ENCODE peak calls at places on chromosome 9, in nine cellular contexts. One of them, this sample, is unnamed.

GRCh38 chr9:114119242-114120191 is 20.4 kb upstream of the KIF12 start:
- ATAC-seq in activated CD8-positive, alpha-beta T cell treated with anti-CD3 and anti-CD28 coated beads, Interleukin-2, amount 10 ng/mL, durations not matched to agents 7 days and 5 days: no peak
- ATAC-seq in activated naive CD8-positive, alpha-beta T cell treated with anti-CD3 and anti-CD28 coated beads, Interleukin-2, amount 10 ng/mL, durations not matched to agents 7 days and 5 days: no peak
- ATAC-seq in A549: no peak
- ATAC-seq in activated CD8-positive, alpha-beta memory T cell treated with anti-CD3 and anti-CD28 coated beads, Interleukin-2, amount 10 ng/mL, durations not matched to agents 7 days and 5 days: no peak
- ATAC-seq in effector memory CD8-positive, alpha-beta T cell: no peak
- ATAC-seq in stimulated activated memory B cell treated with anti-CD40 and anti-IgM and Interleukin-4, amounts not matched to agents 10 μg/mL and 1 μg/mL and 100 μg/mL, for 72 hours: no peak
- ATAC-seq in CD8-positive, alpha-beta T cell: no peak
- ATAC-seq in gastroesophageal sphincter: no peak
- ATAC-seq in this sample: no peak

GRCh38 chr9:22237497-22238363 is 208.9 kb upstream of the DMRTA1 start:
- ATAC-seq in effector memory CD8-positive, alpha-beta T cell: no peak
- ATAC-seq in stimulated activated memory B cell treated with anti-CD40 and anti-IgM and Interleukin-4, amounts not matched to agents 10 μg/mL and 1 μg/mL and 100 μg/mL, for 72 hours: no peak
- ATAC-seq in CD8-positive, alpha-beta T cell: no peak
- ATAC-seq in A549: peak; percentile 86
- ATAC-seq in gastroesophageal sphincter: peak; percentile 34
- ATAC-seq in activated CD8-positive, alpha-beta memory T cell treated with anti-CD3 and anti-CD28 coated beads, Interleukin-2, amount 10 ng/mL, durations not matched to agents 7 days and 5 days: no peak
- ATAC-seq in activated naive CD8-positive, alpha-beta T cell treated with anti-CD3 and anti-CD28 coated beads, Interleukin-2, amount 10 ng/mL, durations not matched to agents 7 days and 5 days: peak; percentile 24
- ATAC-seq in activated CD8-positive, alpha-beta T cell treated with anti-CD3 and anti-CD28 coated beads, Interleukin-2, amount 10 ng/mL, durations not matched to agents 7 days and 5 days: peak; percentile 28
- ATAC-seq in this sample: no peak

GRCh38 chr9:126591083-126591482 is 22.6 kb upstream of the LMX1B start:
- ATAC-seq in activated CD8-positive, alpha-beta memory T cell treated with anti-CD3 and anti-CD28 coated beads, Interleukin-2, amount 10 ng/mL, durations not matched to agents 7 days and 5 days: no peak
- ATAC-seq in activated naive CD8-positive, alpha-beta T cell treated with anti-CD3 and anti-CD28 coated beads, Interleukin-2, amount 10 ng/mL, durations not matched to agents 7 days and 5 days: no peak
- ATAC-seq in stimulated activated memory B cell treated with anti-CD40 and anti-IgM and Interleukin-4, amounts not matched to agents 10 μg/mL and 1 μg/mL and 100 μg/mL, for 72 hours: no peak
- ATAC-seq in CD8-positive, alpha-beta T cell: no peak
- ATAC-seq in effector memory CD8-positive, alpha-beta T cell: no peak
- ATAC-seq in activated CD8-positive, alpha-beta T cell treated with anti-CD3 and anti-CD28 coated beads, Interleukin-2, amount 10 ng/mL, durations not matched to agents 7 days and 5 days: no peak
- ATAC-seq in gastroesophageal sphincter: no peak
- ATAC-seq in A549: peak; percentile 86
- ATAC-seq in this sample: no peak

GRCh38 chr9:7234144-7234543 is 476.4 kb downstream of the KDM4C start:
- ATAC-seq in effector memory CD8-positive, alpha-beta T cell: no peak
- ATAC-seq in CD8-positive, alpha-beta T cell: no peak
- ATAC-seq in stimulated activated memory B cell treated with anti-CD40 and anti-IgM and Interleukin-4, amounts not matched to agents 10 μg/mL and 1 μg/mL and 100 μg/mL, for 72 hours: no peak
- ATAC-seq in activated naive CD8-positive, alpha-beta T cell treated with anti-CD3 and anti-CD28 coated beads, Interleukin-2, amount 10 ng/mL, durations not matched to agents 7 days and 5 days: no peak
- ATAC-seq in gastroesophageal sphincter: no peak
- ATAC-seq in activated CD8-positive, alpha-beta memory T cell treated with anti-CD3 and anti-CD28 coated beads, Interleukin-2, amount 10 ng/mL, durations not matched to agents 7 days and 5 days: peak; percentile 47
- ATAC-seq in A549: peak; percentile 91
- ATAC-seq in activated CD8-positive, alpha-beta T cell treated with anti-CD3 and anti-CD28 coated beads, Interleukin-2, amount 10 ng/mL, durations not matched to agents 7 days and 5 days: no peak
- ATAC-seq in this sample: peak; percentile 52

GRCh38 chr9:113570106-113570505 is 106.6 kb downstream of the RGS3 start:
- ATAC-seq in activated CD8-positive, alpha-beta T cell treated with anti-CD3 and anti-CD28 coated beads, Interleukin-2, amount 10 ng/mL, durations not matched to agents 7 days and 5 days: no peak
- ATAC-seq in activated CD8-positive, alpha-beta memory T cell treated with anti-CD3 and anti-CD28 coated beads, Interleukin-2, amount 10 ng/mL, durations not matched to agents 7 days and 5 days: no peak
- ATAC-seq in effector memory CD8-positive, alpha-beta T cell: no peak
- ATAC-seq in A549: no peak
- ATAC-seq in activated naive CD8-positive, alpha-beta T cell treated with anti-CD3 and anti-CD28 coated beads, Interleukin-2, amount 10 ng/mL, durations not matched to agents 7 days and 5 days: no peak
- ATAC-seq in gastroesophageal sphincter: no peak
- ATAC-seq in CD8-positive, alpha-beta T cell: no peak
- ATAC-seq in stimulated activated memory B cell treated with anti-CD40 and anti-IgM and Interleukin-4, amounts not matched to agents 10 μg/mL and 1 μg/mL and 100 μg/mL, for 72 hours: no peak
- ATAC-seq in this sample: no peak

GRCh38 chr9:97958812-97959511 is 21.0 kb upstream of the HEMGN start:
- ATAC-seq in activated CD8-positive, alpha-beta T cell treated with anti-CD3 and anti-CD28 coated beads, Interleukin-2, amount 10 ng/mL, durations not matched to agents 7 days and 5 days: no peak
- ATAC-seq in A549: no peak
- ATAC-seq in activated CD8-positive, alpha-beta memory T cell treated with anti-CD3 and anti-CD28 coated beads, Interleukin-2, amount 10 ng/mL, durations not matched to agents 7 days and 5 days: peak; percentile 47
- ATAC-seq in stimulated activated memory B cell treated with anti-CD40 and anti-IgM and Interleukin-4, amounts not matched to agents 10 μg/mL and 1 μg/mL and 100 μg/mL, for 72 hours: no peak
- ATAC-seq in activated naive CD8-positive, alpha-beta T cell treated with anti-CD3 and anti-CD28 coated beads, Interleukin-2, amount 10 ng/mL, durations not matched to agents 7 days and 5 days: no peak
- ATAC-seq in effector memory CD8-positive, alpha-beta T cell: no peak
- ATAC-seq in gastroesophageal sphincter: no peak
- ATAC-seq in CD8-positive, alpha-beta T cell: no peak
- ATAC-seq in this sample: no peak

GRCh38 chr9:69376651-69377050 is 51.6 kb downstream of the ENTREP1 start:
- ATAC-seq in activated CD8-positive, alpha-beta T cell treated with anti-CD3 and anti-CD28 coated beads, Interleukin-2, amount 10 ng/mL, durations not matched to agents 7 days and 5 days: no peak
- ATAC-seq in gastroesophageal sphincter: peak; percentile 83
- ATAC-seq in effector memory CD8-positive, alpha-beta T cell: no peak
- ATAC-seq in activated naive CD8-positive, alpha-beta T cell treated with anti-CD3 and anti-CD28 coated beads, Interleukin-2, amount 10 ng/mL, durations not matched to agents 7 days and 5 days: no peak
- ATAC-seq in A549: peak; percentile 45
- ATAC-seq in stimulated activated memory B cell treated with anti-CD40 and anti-IgM and Interleukin-4, amounts not matched to agents 10 μg/mL and 1 μg/mL and 100 μg/mL, for 72 hours: no peak
- ATAC-seq in activated CD8-positive, alpha-beta memory T cell treated with anti-CD3 and anti-CD28 coated beads, Interleukin-2, amount 10 ng/mL, durations not matched to agents 7 days and 5 days: no peak
- ATAC-seq in CD8-positive, alpha-beta T cell: no peak
- ATAC-seq in this sample: peak; percentile 50

GRCh38 chr9:93480728-93481324 is 27.4 kb upstream of the FAM120AOS start:
- ATAC-seq in activated CD8-positive, alpha-beta T cell treated with anti-CD3 and anti-CD28 coated beads, Interleukin-2, amount 10 ng/mL, durations not matched to agents 7 days and 5 days: no peak
- ATAC-seq in gastroesophageal sphincter: no peak
- ATAC-seq in effector memory CD8-positive, alpha-beta T cell: no peak
- ATAC-seq in A549: peak; percentile 55
- ATAC-seq in CD8-positive, alpha-beta T cell: no peak
- ATAC-seq in stimulated activated memory B cell treated with anti-CD40 and anti-IgM and Interleukin-4, amounts not matched to agents 10 μg/mL and 1 μg/mL and 100 μg/mL, for 72 hours: no peak
- ATAC-seq in activated CD8-positive, alpha-beta memory T cell treated with anti-CD3 and anti-CD28 coated beads, Interleukin-2, amount 10 ng/mL, durations not matched to agents 7 days and 5 days: no peak
- ATAC-seq in activated naive CD8-positive, alpha-beta T cell treated with anti-CD3 and anti-CD28 coated beads, Interleukin-2, amount 10 ng/mL, durations not matched to agents 7 days and 5 days: no peak
- ATAC-seq in this sample: peak; percentile 33

GRCh38 chr9:132288371-132288770 is 66.4 kb downstream of the SETX start:
- ATAC-seq in gastroesophageal sphincter: no peak
- ATAC-seq in activated CD8-positive, alpha-beta T cell treated with anti-CD3 and anti-CD28 coated beads, Interleukin-2, amount 10 ng/mL, durations not matched to agents 7 days and 5 days: no peak
- ATAC-seq in A549: no peak
- ATAC-seq in stimulated activated memory B cell treated with anti-CD40 and anti-IgM and Interleukin-4, amounts not matched to agents 10 μg/mL and 1 μg/mL and 100 μg/mL, for 72 hours: no peak
- ATAC-seq in activated CD8-positive, alpha-beta memory T cell treated with anti-CD3 and anti-CD28 coated beads, Interleukin-2, amount 10 ng/mL, durations not matched to agents 7 days and 5 days: no peak
- ATAC-seq in CD8-positive, alpha-beta T cell: no peak
- ATAC-seq in effector memory CD8-positive, alpha-beta T cell: no peak
- ATAC-seq in activated naive CD8-positive, alpha-beta T cell treated with anti-CD3 and anti-CD28 coated beads, Interleukin-2, amount 10 ng/mL, durations not matched to agents 7 days and 5 days: no peak
- ATAC-seq in this sample: no peak

GRCh38 chr9:81058776-81059175 is 630.6 kb downstream of the TLE1 start:
- ATAC-seq in activated CD8-positive, alpha-beta memory T cell treated with anti-CD3 and anti-CD28 coated beads, Interleukin-2, amount 10 ng/mL, durations not matched to agents 7 days and 5 days: no peak
- ATAC-seq in gastroesophageal sphincter: no peak
- ATAC-seq in CD8-positive, alpha-beta T cell: no peak
- ATAC-seq in activated CD8-positive, alpha-beta T cell treated with anti-CD3 and anti-CD28 coated beads, Interleukin-2, amount 10 ng/mL, durations not matched to agents 7 days and 5 days: no peak
- ATAC-seq in stimulated activated memory B cell treated with anti-CD40 and anti-IgM and Interleukin-4, amounts not matched to agents 10 μg/mL and 1 μg/mL and 100 μg/mL, for 72 hours: no peak
- ATAC-seq in effector memory CD8-positive, alpha-beta T cell: no peak
- ATAC-seq in A549: no peak
- ATAC-seq in activated naive CD8-positive, alpha-beta T cell treated with anti-CD3 and anti-CD28 coated beads, Interleukin-2, amount 10 ng/mL, durations not matched to agents 7 days and 5 days: no peak
- ATAC-seq in this sample: no peak

GRCh38 chr9:37259906-37260305 is 139.5 kb downstream of the ZCCHC7 start:
- ATAC-seq in activated CD8-positive, alpha-beta memory T cell treated with anti-CD3 and anti-CD28 coated beads, Interleukin-2, amount 10 ng/mL, durations not matched to agents 7 days and 5 days: no peak
- ATAC-seq in CD8-positive, alpha-beta T cell: no peak
- ATAC-seq in activated CD8-positive, alpha-beta T cell treated with anti-CD3 and anti-CD28 coated beads, Interleukin-2, amount 10 ng/mL, durations not matched to agents 7 days and 5 days: no peak
- ATAC-seq in gastroesophageal sphincter: no peak
- ATAC-seq in activated naive CD8-positive, alpha-beta T cell treated with anti-CD3 and anti-CD28 coated beads, Interleukin-2, amount 10 ng/mL, durations not matched to agents 7 days and 5 days: no peak
- ATAC-seq in stimulated activated memory B cell treated with anti-CD40 and anti-IgM and Interleukin-4, amounts not matched to agents 10 μg/mL and 1 μg/mL and 100 μg/mL, for 72 hours: no peak
- ATAC-seq in A549: no peak
- ATAC-seq in effector memory CD8-positive, alpha-beta T cell: no peak
- ATAC-seq in this sample: no peak

GRCh38 chr9:3346549-3346948 is 179.3 kb downstream of the RFX3 start:
- ATAC-seq in CD8-positive, alpha-beta T cell: no peak
- ATAC-seq in activated CD8-positive, alpha-beta T cell treated with anti-CD3 and anti-CD28 coated beads, Interleukin-2, amount 10 ng/mL, durations not matched to agents 7 days and 5 days: no peak
- ATAC-seq in activated naive CD8-positive, alpha-beta T cell treated with anti-CD3 and anti-CD28 coated beads, Interleukin-2, amount 10 ng/mL, durations not matched to agents 7 days and 5 days: no peak
- ATAC-seq in effector memory CD8-positive, alpha-beta T cell: no peak
- ATAC-seq in gastroesophageal sphincter: no peak
- ATAC-seq in A549: no peak
- ATAC-seq in activated CD8-positive, alpha-beta memory T cell treated with anti-CD3 and anti-CD28 coated beads, Interleukin-2, amount 10 ng/mL, durations not matched to agents 7 days and 5 days: no peak
- ATAC-seq in stimulated activated memory B cell treated with anti-CD40 and anti-IgM and Interleukin-4, amounts not matched to agents 10 μg/mL and 1 μg/mL and 100 μg/mL, for 72 hours: no peak
- ATAC-seq in this sample: peak; percentile 97

GRCh38 chr9:128142061-128142460 is 7.2 kb upstream of the LCN2 start:
- ATAC-seq in activated CD8-positive, alpha-beta T cell treated with anti-CD3 and anti-CD28 coated beads, Interleukin-2, amount 10 ng/mL, durations not matched to agents 7 days and 5 days: peak; percentile 88
- ATAC-seq in activated CD8-positive, alpha-beta memory T cell treated with anti-CD3 and anti-CD28 coated beads, Interleukin-2, amount 10 ng/mL, durations not matched to agents 7 days and 5 days: peak; percentile 71
- ATAC-seq in stimulated activated memory B cell treated with anti-CD40 and anti-IgM and Interleukin-4, amounts not matched to agents 10 μg/mL and 1 μg/mL and 100 μg/mL, for 72 hours: no peak
- ATAC-seq in A549: no peak
- ATAC-seq in CD8-positive, alpha-beta T cell: peak; percentile 48
- ATAC-seq in activated naive CD8-positive, alpha-beta T cell treated with anti-CD3 and anti-CD28 coated beads, Interleukin-2, amount 10 ng/mL, durations not matched to agents 7 days and 5 days: peak; percentile 100
- ATAC-seq in effector memory CD8-positive, alpha-beta T cell: no peak
- ATAC-seq in gastroesophageal sphincter: peak; percentile 16
- ATAC-seq in this sample: peak; percentile 20

GRCh38 chr9:87223397-87224246 is 274.0 kb upstream of the DAPK1 start:
- ATAC-seq in stimulated activated memory B cell treated with anti-CD40 and anti-IgM and Interleukin-4, amounts not matched to agents 10 μg/mL and 1 μg/mL and 100 μg/mL, for 72 hours: no peak
- ATAC-seq in activated CD8-positive, alpha-beta memory T cell treated with anti-CD3 and anti-CD28 coated beads, Interleukin-2, amount 10 ng/mL, durations not matched to agents 7 days and 5 days: no peak
- ATAC-seq in activated naive CD8-positive, alpha-beta T cell treated with anti-CD3 and anti-CD28 coated beads, Interleukin-2, amount 10 ng/mL, durations not matched to agents 7 days and 5 days: no peak
- ATAC-seq in CD8-positive, alpha-beta T cell: no peak
- ATAC-seq in gastroesophageal sphincter: no peak
- ATAC-seq in activated CD8-positive, alpha-beta T cell treated with anti-CD3 and anti-CD28 coated beads, Interleukin-2, amount 10 ng/mL, durations not matched to agents 7 days and 5 days: no peak
- ATAC-seq in A549: no peak
- ATAC-seq in effector memory CD8-positive, alpha-beta T cell: no peak
- ATAC-seq in this sample: no peak

GRCh38 chr9:131954299-131954698 is 125.4 kb downstream of the MED27 start:
- ATAC-seq in gastroesophageal sphincter: no peak
- ATAC-seq in CD8-positive, alpha-beta T cell: no peak
- ATAC-seq in activated CD8-positive, alpha-beta memory T cell treated with anti-CD3 and anti-CD28 coated beads, Interleukin-2, amount 10 ng/mL, durations not matched to agents 7 days and 5 days: no peak
- ATAC-seq in A549: peak; percentile 70
- ATAC-seq in activated naive CD8-positive, alpha-beta T cell treated with anti-CD3 and anti-CD28 coated beads, Interleukin-2, amount 10 ng/mL, durations not matched to agents 7 days and 5 days: no peak
- ATAC-seq in effector memory CD8-positive, alpha-beta T cell: no peak
- ATAC-seq in activated CD8-positive, alpha-beta T cell treated with anti-CD3 and anti-CD28 coated beads, Interleukin-2, amount 10 ng/mL, durations not matched to agents 7 days and 5 days: no peak
- ATAC-seq in stimulated activated memory B cell treated with anti-CD40 and anti-IgM and Interleukin-4, amounts not matched to agents 10 μg/mL and 1 μg/mL and 100 μg/mL, for 72 hours: no peak
- ATAC-seq in this sample: peak; percentile 53

GRCh38 chr9:23526806-23527205 is 299.2 kb downstream of the ELAVL2 start:
- ATAC-seq in effector memory CD8-positive, alpha-beta T cell: no peak
- ATAC-seq in stimulated activated memory B cell treated with anti-CD40 and anti-IgM and Interleukin-4, amounts not matched to agents 10 μg/mL and 1 μg/mL and 100 μg/mL, for 72 hours: no peak
- ATAC-seq in gastroesophageal sphincter: no peak
- ATAC-seq in activated CD8-positive, alpha-beta memory T cell treated with anti-CD3 and anti-CD28 coated beads, Interleukin-2, amount 10 ng/mL, durations not matched to agents 7 days and 5 days: no peak
- ATAC-seq in activated CD8-positive, alpha-beta T cell treated with anti-CD3 and anti-CD28 coated beads, Interleukin-2, amount 10 ng/mL, durations not matched to agents 7 days and 5 days: no peak
- ATAC-seq in A549: no peak
- ATAC-seq in activated naive CD8-positive, alpha-beta T cell treated with anti-CD3 and anti-CD28 coated beads, Interleukin-2, amount 10 ng/mL, durations not matched to agents 7 days and 5 days: no peak
- ATAC-seq in CD8-positive, alpha-beta T cell: no peak
- ATAC-seq in this sample: no peak

GRCh38 chr9:122374885-122375420 is 4.1 kb downstream of the PTGS1 start:
- ATAC-seq in activated naive CD8-positive, alpha-beta T cell treated with anti-CD3 and anti-CD28 coated beads, Interleukin-2, amount 10 ng/mL, durations not matched to agents 7 days and 5 days: no peak
- ATAC-seq in CD8-positive, alpha-beta T cell: no peak
- ATAC-seq in gastroesophageal sphincter: peak; percentile 90
- ATAC-seq in stimulated activated memory B cell treated with anti-CD40 and anti-IgM and Interleukin-4, amounts not matched to agents 10 μg/mL and 1 μg/mL and 100 μg/mL, for 72 hours: no peak
- ATAC-seq in activated CD8-positive, alpha-beta T cell treated with anti-CD3 and anti-CD28 coated beads, Interleukin-2, amount 10 ng/mL, durations not matched to agents 7 days and 5 days: no peak
- ATAC-seq in effector memory CD8-positive, alpha-beta T cell: no peak
- ATAC-seq in activated CD8-positive, alpha-beta memory T cell treated with anti-CD3 and anti-CD28 coated beads, Interleukin-2, amount 10 ng/mL, durations not matched to agents 7 days and 5 days: no peak
- ATAC-seq in A549: no peak
- ATAC-seq in this sample: peak; percentile 65

GRCh38 chr9:135105938-135106491 is 18.5 kb downstream of the OLFM1 start:
- ATAC-seq in CD8-positive, alpha-beta T cell: no peak
- ATAC-seq in activated CD8-positive, alpha-beta memory T cell treated with anti-CD3 and anti-CD28 coated beads, Interleukin-2, amount 10 ng/mL, durations not matched to agents 7 days and 5 days: no peak
- ATAC-seq in A549: no peak
- ATAC-seq in activated CD8-positive, alpha-beta T cell treated with anti-CD3 and anti-CD28 coated beads, Interleukin-2, amount 10 ng/mL, durations not matched to agents 7 days and 5 days: no peak
- ATAC-seq in gastroesophageal sphincter: peak; percentile 6
- ATAC-seq in effector memory CD8-positive, alpha-beta T cell: no peak
- ATAC-seq in stimulated activated memory B cell treated with anti-CD40 and anti-IgM and Interleukin-4, amounts not matched to agents 10 μg/mL and 1 μg/mL and 100 μg/mL, for 72 hours: no peak
- ATAC-seq in activated naive CD8-positive, alpha-beta T cell treated with anti-CD3 and anti-CD28 coated beads, Interleukin-2, amount 10 ng/mL, durations not matched to agents 7 days and 5 days: no peak
- ATAC-seq in this sample: no peak